ENCODE peak calls at places on chromosomes 5 and 9, in seven cellular contexts. E, J, L, T, C, H and Q are unnamed samples.

GRCh38 chr5:135058326-135058725 is 24.3 kb upstream of the PITX1 start:
- DNase-seq in E (no peak), J (no peak), L (no peak), T (no peak), C (no peak), H (no peak), Q (no peak)

GRCh38 chr5:169300468-169301385 is at the start of gene SLIT3:
- DNase-seq in E (peak), J (peak), L (no peak), T (no peak), C (peak), H (no peak), Q (no peak)

GRCh38 chr9:129703667-129704355 is 38.4 kb downstream of the PRRX2 start:
- DNase-seq in E (peak), J (peak), L (no peak), T (no peak), C (no peak), H (no peak), Q (no peak)

GRCh38 chr9:127810378-127811187 is 7.9 kb downstream of the FPGS start:
- DNase-seq in E (no peak), J (no peak), L (no peak), T (no peak), C (no peak), H (no peak), Q (no peak)

GRCh38 chr5:139342423-139342723 is 719 bp downstream of the PAIP2 start:
- DNase-seq in E (no peak), J (no peak), L (no peak), T (no peak), C (no peak), H (no peak), Q (no peak)

GRCh38 chr9:95399261-95399660 is 81.8 kb upstream of the FANCC start:
- DNase-seq in E (no peak), J (no peak), L (no peak), T (no peak), C (no peak), H (no peak), Q (no peak)

GRCh38 chr5:40652441-40653220 is 27.1 kb upstream of the PTGER4 start:
- DNase-seq in E (no peak), J (no peak), L (no peak), T (peak), C (no peak), H (no peak), Q (no peak)

GRCh38 chr9:126703330-126704156 is 89.8 kb downstream of the LMX1B start:
- DNase-seq in E (no peak), J (no peak), L (no peak), T (no peak), C (no peak), H (no peak), Q (no peak)

GRCh38 chr5:107154598-107154997 is 516.1 kb downstream of the EFNA5 start:
- DNase-seq in E (no peak), J (no peak), L (no peak), T (no peak), C (no peak), H (peak), Q (no peak)

GRCh38 chr5:157865844-157866243 is 6.9 kb upstream of the CLINT1 start:
- DNase-seq in E (peak), J (peak), L (no peak), T (no peak), C (no peak), H (no peak), Q (no peak)

GRCh38 chr5:179699640-179700298 is 1.0 kb downstream of the CANX start:
- DNase-seq in E (peak), J (no peak), L (peak), T (peak), C (peak), H (no peak), Q (no peak)

GRCh38 chr5:157476699-157477408 is 16.8 kb downstream of the NIPAL4 start:
- DNase-seq in E (peak), J (peak), L (peak), T (peak), C (peak), H (peak), Q (no peak)

GRCh38 chr5:143758750-143759149 is 53.2 kb upstream of the HMHB1 start:
- DNase-seq in E (peak), J (no peak), L (no peak), T (no peak), C (no peak), H (no peak), Q (no peak)

GRCh38 chr5:108196276-108196675 is 185.6 kb downstream of the FBXL17 start:
- DNase-seq in E (no peak), J (no peak), L (no peak), T (no peak), C (no peak), H (no peak), Q (no peak)

GRCh38 chr9:34710023-34710422 is at the start of gene CCL21:
- DNase-seq in E (peak), J (no peak), L (no peak), T (no peak), C (no peak), H (no peak), Q (no peak)

GRCh38 chr9:83133316-83133715 is 70.4 kb upstream of the RASEF start:
- DNase-seq in E (no peak), J (no peak), L (no peak), T (no peak), C (no peak), H (no peak), Q (no peak)

GRCh38 chr5:73796164-73797141 is 170.5 kb downstream of the ARHGEF28 start:
- DNase-seq in E (peak), J (peak), L (peak), T (peak), C (peak), H (no peak), Q (no peak)

GRCh38 chr5:115666023-115666422 is 40.2 kb upstream of the TMED7 start:
- DNase-seq in E (no peak), J (no peak), L (no peak), T (no peak), C (peak), H (no peak), Q (no peak)

GRCh38 chr5:93845376-93845775 is 104.0 kb upstream of the POU5F2 start:
- DNase-seq in E (no peak), J (no peak), L (no peak), T (no peak), C (no peak), H (no peak), Q (no peak)

GRCh38 chr5:174459832-174460448 is 264.4 kb upstream of the MSX2 start:
- DNase-seq in E (no peak), J (no peak), L (peak), T (no peak), C (no peak), H (no peak), Q (no peak)